ENCODE peak calls at places on chromosome 10, in four cellular contexts. W is GDM1, V is COR-L47, T is T-helper 17 cell. F is an unnamed sample.

GRCh38 chr10:52778511-52779392 is 6.2 kb upstream of the MBL2 start:
- DNase-seq in W (no peak), V (no peak), T (no peak), F (no peak)

GRCh38 chr10:230758-231157 is 95.5 kb downstream of the ZMYND11 start:
- DNase-seq in W (no peak), V (no peak), T (no peak), F (no peak)

GRCh38 chr10:35421553-35422178 is 85.4 kb downstream of the CCNY start:
- DNase-seq in W (no peak), V (no peak), T (no peak), F (no peak)

GRCh38 chr10:77881222-77881621 is 45.3 kb downstream of the DLG5 start:
- DNase-seq in W (no peak), V (no peak), T (no peak), F (no peak)

GRCh38 chr10:178208-178607 is 43.0 kb downstream of the ZMYND11 start:
- DNase-seq in W (no peak), V (no peak), T (no peak), F (no peak)

GRCh38 chr10:26407406-26407969 is 30.7 kb upstream of the APBB1IP start:
- DNase-seq in W (no peak), V (no peak), T (no peak), F (no peak)

GRCh38 chr10:3647074-3647473 is 137.9 kb downstream of the KLF6 start:
- DNase-seq in W (no peak), V (no peak), T (no peak), F (no peak)

GRCh38 chr10:72133517-72133916 is 45.2 kb upstream of the SPOCK2 start:
- DNase-seq in W (no peak), V (no peak), T (no peak), F (peak)